ENCODE peak calls at places on chromosome 22, in six cellular contexts. One of them, this sample, is unnamed.

GRCh38 chr22:35766654-35767580 is 49.2 kb downstream of the APOL5 start:
- DNase-seq in HCT116: no peak
- DNase-seq in GM23338: peak
- DNase-seq in HepG2: no peak
- DNase-seq in GM12878: no peak
- DNase-seq in A549: no peak
- DNase-seq in this sample: no peak

GRCh38 chr22:40620464-40621046 is 16.0 kb downstream of the MRTFA start:
- DNase-seq in HCT116: peak
- DNase-seq in GM23338: no peak
- DNase-seq in HepG2: no peak
- DNase-seq in GM12878: no peak
- DNase-seq in A549: peak
- DNase-seq in this sample: no peak

GRCh38 chr22:33142282-33142681 is 84.1 kb upstream of the SYN3 start:
- DNase-seq in HCT116: no peak
- DNase-seq in GM23338: no peak
- DNase-seq in HepG2: no peak
- DNase-seq in GM12878: no peak
- DNase-seq in A549: no peak
- DNase-seq in this sample: no peak

GRCh38 chr22:27311666-27312566 is 489.6 kb downstream of the MN1 start:
- DNase-seq in HCT116: no peak
- DNase-seq in GM23338: peak
- DNase-seq in HepG2: no peak
- DNase-seq in GM12878: no peak
- DNase-seq in A549: no peak
- DNase-seq in this sample: no peak

GRCh38 chr22:21651521-21652009 is 9.5 kb downstream of the SDF2L1 start:
- DNase-seq in HCT116: no peak
- DNase-seq in GM23338: no peak
- DNase-seq in HepG2: no peak
- DNase-seq in GM12878: no peak
- DNase-seq in A549: no peak
- DNase-seq in this sample: no peak

GRCh38 chr22:47112566-47112965 is 350.1 kb downstream of the TBC1D22A start:
- DNase-seq in HCT116: no peak
- DNase-seq in GM23338: no peak
- DNase-seq in HepG2: no peak
- DNase-seq in GM12878: no peak
- DNase-seq in A549: no peak
- DNase-seq in this sample: no peak

GRCh38 chr22:35612903-35613302 is 4.2 kb downstream of the MB start:
- DNase-seq in HCT116: no peak
- DNase-seq in GM23338: no peak
- DNase-seq in HepG2: no peak
- DNase-seq in GM12878: no peak
- DNase-seq in A549: no peak
- DNase-seq in this sample: no peak

GRCh38 chr22:27769012-27769411 is 32.5 kb downstream of the MN1 start:
- DNase-seq in HCT116: no peak
- DNase-seq in GM23338: no peak
- DNase-seq in HepG2: no peak
- DNase-seq in GM12878: no peak
- DNase-seq in A549: no peak
- DNase-seq in this sample: no peak

GRCh38 chr22:33328789-33329296 is 270.7 kb upstream of the SYN3 start:
- DNase-seq in HCT116: no peak
- DNase-seq in GM23338: peak
- DNase-seq in HepG2: peak
- DNase-seq in GM12878: no peak
- DNase-seq in A549: peak
- DNase-seq in this sample: no peak

GRCh38 chr22:47192651-47193437 is 430.4 kb downstream of the TBC1D22A start:
- DNase-seq in HCT116: peak
- DNase-seq in GM23338: no peak
- DNase-seq in HepG2: no peak
- DNase-seq in GM12878: no peak
- DNase-seq in A549: peak
- DNase-seq in this sample: no peak

GRCh38 chr22:36773935-36774334 is 2.0 kb downstream of the IFT27 start:
- DNase-seq in HCT116: no peak
- DNase-seq in GM23338: peak
- DNase-seq in HepG2: no peak
- DNase-seq in GM12878: no peak
- DNase-seq in A549: peak
- DNase-seq in this sample: no peak

GRCh38 chr22:35403356-35403755 is 3.4 kb downstream of the MCM5 start:
- DNase-seq in HCT116: no peak
- DNase-seq in GM23338: no peak
- DNase-seq in HepG2: no peak
- DNase-seq in GM12878: no peak
- DNase-seq in A549: no peak
- DNase-seq in this sample: no peak

GRCh38 chr22:32475428-32476010 is 908 bp downstream of the FBXO7 start:
- DNase-seq in HCT116: peak
- DNase-seq in GM23338: peak
- DNase-seq in HepG2: no peak
- DNase-seq in GM12878: no peak
- DNase-seq in A549: peak
- DNase-seq in this sample: no peak

GRCh38 chr22:36546092-36546804 is 17.3 kb upstream of the EIF3D start:
- DNase-seq in HCT116: peak
- DNase-seq in GM23338: peak
- DNase-seq in HepG2: peak
- DNase-seq in GM12878: no peak
- DNase-seq in A549: peak
- DNase-seq in this sample: no peak

GRCh38 chr22:32801436-32802290 is at the start of gene TIMP3:
- DNase-seq in HCT116: no peak
- DNase-seq in GM23338: peak
- DNase-seq in HepG2: no peak
- DNase-seq in GM12878: no peak
- DNase-seq in A549: peak
- DNase-seq in this sample: no peak

GRCh38 chr22:19933328-19934241 is 8.0 kb upstream of the COMT start:
- DNase-seq in HCT116: no peak
- DNase-seq in GM23338: no peak
- DNase-seq in HepG2: no peak
- DNase-seq in GM12878: no peak
- DNase-seq in A549: no peak
- DNase-seq in this sample: no peak

GRCh38 chr22:19930537-19931486 is 10.8 kb upstream of the COMT start:
- DNase-seq in HCT116: no peak
- DNase-seq in GM23338: no peak
- DNase-seq in HepG2: no peak
- DNase-seq in GM12878: no peak
- DNase-seq in A549: no peak
- DNase-seq in this sample: no peak

GRCh38 chr22:19931514-19931913 is 10.1 kb upstream of the COMT start:
- DNase-seq in HCT116: no peak
- DNase-seq in GM23338: no peak
- DNase-seq in HepG2: no peak
- DNase-seq in GM12878: no peak
- DNase-seq in A549: no peak
- DNase-seq in this sample: no peak

GRCh38 chr22:19929586-19930302 is 11.8 kb upstream of the COMT start:
- DNase-seq in HCT116: no peak
- DNase-seq in GM23338: no peak
- DNase-seq in HepG2: no peak
- DNase-seq in GM12878: no peak
- DNase-seq in A549: no peak
- DNase-seq in this sample: no peak

DNA sequence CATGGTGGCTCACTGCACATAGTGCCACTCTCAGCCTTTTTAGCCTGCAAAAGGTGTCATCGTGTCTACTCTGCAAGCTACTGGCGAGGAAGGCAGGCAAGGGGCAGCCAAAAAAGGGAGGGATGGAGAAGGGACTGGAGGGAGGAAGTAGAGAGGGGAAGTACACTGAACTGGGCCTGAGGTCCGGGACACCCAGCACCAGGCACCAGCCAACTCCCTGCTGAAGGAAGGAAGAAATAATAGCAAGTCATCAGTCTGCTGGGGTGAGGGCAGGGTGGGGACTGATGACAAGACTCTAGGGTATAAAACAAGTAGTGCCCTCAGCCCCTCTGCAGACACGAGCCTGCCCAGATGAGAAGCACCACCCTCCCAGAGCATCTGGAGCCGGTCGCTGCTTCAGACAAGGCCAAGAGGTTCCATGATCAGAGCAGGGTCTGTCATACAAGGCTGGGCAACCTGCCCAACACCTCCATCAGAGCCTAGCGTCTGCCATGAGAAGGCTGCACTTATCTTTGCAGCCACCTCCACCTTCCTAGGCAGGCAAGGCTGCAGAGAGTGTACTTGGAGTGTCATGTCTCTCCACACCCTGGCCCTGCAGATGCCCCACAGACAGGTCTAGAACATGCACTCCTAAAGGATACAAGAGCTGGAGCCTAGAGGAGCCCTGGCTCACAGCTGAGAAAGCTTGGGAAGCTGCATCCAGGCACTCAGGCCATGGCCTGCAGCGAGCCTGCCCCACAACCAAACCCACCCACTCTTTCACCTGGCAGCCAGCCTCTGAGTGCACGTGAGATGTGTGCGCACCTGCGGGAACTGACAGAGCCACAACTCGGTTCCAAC is 9.0 kb upstream of the COMT start:
- DNase-seq in HCT116: no peak
- DNase-seq in GM23338: no peak
- DNase-seq in HepG2: no peak
- DNase-seq in GM12878: no peak
- DNase-seq in A549: no peak
- DNase-seq in this sample: no peak
- TF ChIP-seq REST in HCT116: no peak
- TF ChIP-seq REST in GM23338: no peak
- TF ChIP-seq REST in HepG2: no peak
- TF ChIP-seq REST in GM12878: no peak
- TF ChIP-seq REST in A549: no peak
- TF ChIP-seq REST in this sample: no peak

GRCh38 chr22:42367980-42368378 is 64.2 kb downstream of the NFAM1 start:
- DNase-seq in HCT116: no peak
- DNase-seq in GM23338: no peak
- DNase-seq in HepG2: no peak
- DNase-seq in GM12878: no peak
- DNase-seq in A549: no peak
- DNase-seq in this sample: no peak

GRCh38 chr22:42365337-42365865 is 66.8 kb downstream of the NFAM1 start:
- DNase-seq in HCT116: no peak
- DNase-seq in GM23338: peak
- DNase-seq in HepG2: no peak
- DNase-seq in GM12878: no peak
- DNase-seq in A549: no peak
- DNase-seq in this sample: no peak

GRCh38 chr22:42364641-42365336 is 67.4 kb downstream of the NFAM1 start:
- DNase-seq in HCT116: no peak
- DNase-seq in GM23338: no peak
- DNase-seq in HepG2: no peak
- DNase-seq in GM12878: no peak
- DNase-seq in A549: no peak
- DNase-seq in this sample: no peak

GRCh38 chr22:42366815-42367581 is 65.2 kb downstream of the NFAM1 start:
- DNase-seq in HCT116: no peak
- DNase-seq in GM23338: no peak
- DNase-seq in HepG2: no peak
- DNase-seq in GM12878: no peak
- DNase-seq in A549: no peak
- DNase-seq in this sample: no peak

GRCh38 chr22:42365942-42366660 is 66.1 kb downstream of the NFAM1 start:
- DNase-seq in HCT116: no peak
- DNase-seq in GM23338: no peak
- DNase-seq in HepG2: no peak
- DNase-seq in GM12878: no peak
- DNase-seq in A549: no peak
- DNase-seq in this sample: no peak
- H3K27ac ChIP-seq in HCT116: no peak
- H3K27ac ChIP-seq in GM23338: peak
- H3K27ac ChIP-seq in HepG2: no peak
- H3K27ac ChIP-seq in GM12878: no peak
- H3K27ac ChIP-seq in A549: no peak
- H3K27ac ChIP-seq in this sample: no peak

DNA sequence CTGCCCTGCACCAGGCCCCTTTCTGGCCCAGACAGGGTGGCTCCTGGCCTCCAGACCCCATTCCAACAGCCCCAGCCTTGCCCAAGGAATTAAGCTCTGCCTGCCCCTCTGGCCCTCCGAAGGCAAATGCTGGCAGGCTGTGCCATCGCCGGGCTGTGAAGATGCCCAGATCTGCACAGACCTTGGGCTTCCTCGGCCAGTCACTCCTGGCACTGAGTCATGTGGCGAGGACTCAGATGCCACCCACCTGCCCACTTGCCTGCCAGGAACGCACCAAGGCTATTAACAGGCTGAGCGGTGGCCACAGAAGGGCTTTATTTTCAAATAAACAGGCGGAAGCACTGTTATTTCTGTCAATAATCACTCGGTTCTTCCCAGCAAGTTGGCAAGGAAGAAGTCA is 50.3 kb upstream of the TTLL12 start:
- DNase-seq in HCT116: no peak
- DNase-seq in GM23338: no peak
- DNase-seq in HepG2: no peak
- DNase-seq in GM12878: no peak
- DNase-seq in A549: no peak
- DNase-seq in this sample: no peak
- TF ChIP-seq REST in HCT116: no peak
- TF ChIP-seq REST in GM23338: no peak
- TF ChIP-seq REST in HepG2: no peak
- TF ChIP-seq REST in GM12878: no peak
- TF ChIP-seq REST in A549: no peak
- TF ChIP-seq REST in this sample: no peak

GRCh38 chr22:46096706-46097230 is 53.6 kb upstream of the PPARA start:
- DNase-seq in HCT116: no peak
- DNase-seq in GM23338: no peak
- DNase-seq in HepG2: no peak
- DNase-seq in GM12878: no peak
- DNase-seq in A549: no peak
- DNase-seq in this sample: no peak
- H3K27ac ChIP-seq in HCT116: peak
- H3K27ac ChIP-seq in GM23338: no peak
- H3K27ac ChIP-seq in HepG2: no peak
- H3K27ac ChIP-seq in GM12878: no peak
- H3K27ac ChIP-seq in A549: no peak
- H3K27ac ChIP-seq in this sample: peak

DNA sequence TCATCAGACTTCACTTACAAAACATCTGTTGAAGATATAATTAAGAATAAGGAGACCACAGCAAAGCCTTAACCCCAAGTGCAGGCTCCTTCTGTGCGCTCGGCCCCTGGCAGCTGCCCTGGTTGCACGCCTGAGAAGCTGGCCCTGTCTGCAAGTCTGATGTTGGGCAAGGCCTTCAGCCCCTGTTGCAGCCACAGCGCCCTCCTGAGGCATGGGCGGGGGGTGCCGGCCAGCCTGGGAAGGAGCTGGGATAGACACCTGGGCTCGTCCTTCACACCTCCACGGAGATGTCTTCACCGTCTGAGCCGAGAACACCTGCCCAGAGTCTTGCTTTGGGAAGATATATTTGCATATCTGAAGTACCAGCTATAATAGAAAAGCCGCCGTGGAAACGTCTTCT is 104.1 kb downstream of the MPPED1 start:
- DNase-seq in HCT116: no peak
- DNase-seq in GM23338: peak
- DNase-seq in HepG2: no peak
- DNase-seq in GM12878: no peak
- DNase-seq in A549: no peak
- DNase-seq in this sample: no peak
- TF ChIP-seq REST in HCT116: no peak
- TF ChIP-seq REST in GM23338: no peak
- TF ChIP-seq REST in HepG2: no peak
- TF ChIP-seq REST in GM12878: no peak
- TF ChIP-seq REST in A549: no peak
- TF ChIP-seq REST in this sample: no peak

This sample was measured in Panc1.